ENCODE peak calls at places on chromosomes 5 and 9, in seven cellular contexts. One of them, this sample, is unnamed.

GRCh38 chr5:159571501-159572244 is 241.4 kb upstream of the IL12B start:
- DNase-seq in uterus: no peak
- DNase-seq in fibroblast of lung: no peak
- DNase-seq in heart right ventricle: no peak
- DNase-seq in GM12878: no peak
- DNase-seq in gastrocnemius medialis: no peak
- DNase-seq in lung: no peak
- DNase-seq in this sample: no peak

GRCh38 chr5:106849266-106849665 is 821.5 kb downstream of the EFNA5 start:
- DNase-seq in uterus: no peak
- DNase-seq in fibroblast of lung: no peak
- DNase-seq in heart right ventricle: no peak
- DNase-seq in GM12878: no peak
- DNase-seq in gastrocnemius medialis: no peak
- DNase-seq in lung: no peak
- DNase-seq in this sample: no peak

GRCh38 chr5:6832994-6833393 is 119.8 kb downstream of the TENT4A start:
- DNase-seq in uterus: no peak
- DNase-seq in fibroblast of lung: no peak
- DNase-seq in heart right ventricle: no peak
- DNase-seq in GM12878: no peak
- DNase-seq in gastrocnemius medialis: peak; percentile 23
- DNase-seq in lung: no peak
- DNase-seq in this sample: peak; percentile 78

GRCh38 chr5:169637856-169638190 is 748 bp downstream of the DOCK2 start:
- DNase-seq in uterus: no peak
- DNase-seq in fibroblast of lung: no peak
- DNase-seq in heart right ventricle: no peak
- DNase-seq in GM12878: no peak
- DNase-seq in gastrocnemius medialis: no peak
- DNase-seq in lung: peak; percentile 42
- DNase-seq in this sample: peak; percentile 56

GRCh38 chr9:95107976-95108375 is 209.5 kb downstream of the FANCC start:
- DNase-seq in uterus: no peak
- DNase-seq in fibroblast of lung: no peak
- DNase-seq in heart right ventricle: no peak
- DNase-seq in GM12878: no peak
- DNase-seq in gastrocnemius medialis: no peak
- DNase-seq in lung: no peak
- DNase-seq in this sample: no peak

GRCh38 chr9:77456829-77457437 is 191.2 kb downstream of the GNA14 start:
- DNase-seq in uterus: peak; percentile 87
- DNase-seq in fibroblast of lung: peak; percentile 88
- DNase-seq in heart right ventricle: peak; percentile 79
- DNase-seq in GM12878: no peak
- DNase-seq in gastrocnemius medialis: peak; percentile 76
- DNase-seq in lung: peak; percentile 86
- DNase-seq in this sample: peak; percentile 87

GRCh38 chr9:92600742-92601261 is 65.0 kb upstream of the ECM2 start:
- DNase-seq in uterus: no peak
- DNase-seq in fibroblast of lung: peak; percentile 55
- DNase-seq in heart right ventricle: no peak
- DNase-seq in GM12878: no peak
- DNase-seq in gastrocnemius medialis: no peak
- DNase-seq in lung: no peak
- DNase-seq in this sample: no peak

GRCh38 chr5:159422371-159422770 is 92.1 kb upstream of the IL12B start:
- DNase-seq in uterus: no peak
- DNase-seq in fibroblast of lung: no peak
- DNase-seq in heart right ventricle: no peak
- DNase-seq in GM12878: no peak
- DNase-seq in gastrocnemius medialis: no peak
- DNase-seq in lung: no peak
- DNase-seq in this sample: no peak

GRCh38 chr5:98777295-98777694 is 3.8 kb downstream of the RGMB start:
- DNase-seq in uterus: no peak
- DNase-seq in fibroblast of lung: no peak
- DNase-seq in heart right ventricle: no peak
- DNase-seq in GM12878: no peak
- DNase-seq in gastrocnemius medialis: no peak
- DNase-seq in lung: no peak
- DNase-seq in this sample: no peak

GRCh38 chr5:102241809-102242421 is 54.2 kb downstream of the SLCO4C1 start:
- DNase-seq in uterus: no peak
- DNase-seq in fibroblast of lung: no peak
- DNase-seq in heart right ventricle: no peak
- DNase-seq in GM12878: no peak
- DNase-seq in gastrocnemius medialis: no peak
- DNase-seq in lung: no peak
- DNase-seq in this sample: no peak

GRCh38 chr5:151123897-151124751 is 33.5 kb downstream of the ANXA6 start:
- DNase-seq in uterus: no peak
- DNase-seq in fibroblast of lung: peak; percentile 16
- DNase-seq in heart right ventricle: peak; percentile 57
- DNase-seq in GM12878: peak; percentile 88
- DNase-seq in gastrocnemius medialis: peak; percentile 95
- DNase-seq in lung: peak; percentile 43
- DNase-seq in this sample: peak; percentile 89

GRCh38 chr9:123511326-123511974 is 155.5 kb downstream of the CRB2 start:
- DNase-seq in uterus: no peak
- DNase-seq in fibroblast of lung: no peak
- DNase-seq in heart right ventricle: no peak
- DNase-seq in GM12878: no peak
- DNase-seq in gastrocnemius medialis: no peak
- DNase-seq in lung: no peak
- DNase-seq in this sample: no peak

GRCh38 chr9:123514766-123515165 is 158.8 kb downstream of the CRB2 start:
- DNase-seq in uterus: no peak
- DNase-seq in fibroblast of lung: no peak
- DNase-seq in heart right ventricle: no peak
- DNase-seq in GM12878: no peak
- DNase-seq in gastrocnemius medialis: no peak
- DNase-seq in lung: no peak
- DNase-seq in this sample: no peak

GRCh38 chr9:123517512-123517911 is 161.5 kb downstream of the CRB2 start:
- DNase-seq in uterus: no peak
- DNase-seq in fibroblast of lung: peak; percentile 5
- DNase-seq in heart right ventricle: no peak
- DNase-seq in GM12878: no peak
- DNase-seq in gastrocnemius medialis: no peak
- DNase-seq in lung: no peak
- DNase-seq in this sample: no peak

GRCh38 chr9:123509646-123510045 is 153.6 kb downstream of the CRB2 start:
- DNase-seq in uterus: no peak
- DNase-seq in fibroblast of lung: no peak
- DNase-seq in heart right ventricle: no peak
- DNase-seq in GM12878: no peak
- DNase-seq in gastrocnemius medialis: no peak
- DNase-seq in lung: no peak
- DNase-seq in this sample: no peak

GRCh38 chr9:123513554-123513953 is 157.6 kb downstream of the CRB2 start:
- DNase-seq in uterus: no peak
- DNase-seq in fibroblast of lung: no peak
- DNase-seq in heart right ventricle: no peak
- DNase-seq in GM12878: no peak
- DNase-seq in gastrocnemius medialis: no peak
- DNase-seq in lung: no peak
- DNase-seq in this sample: no peak
- H3K27ac ChIP-seq in uterus: no peak overlapping the region
- H3K27ac ChIP-seq in fibroblast of lung: no peak overlapping the region
- H3K27ac ChIP-seq in heart right ventricle: no peak overlapping the region
- H3K27ac ChIP-seq in GM12878: no peak overlapping the region
- H3K27ac ChIP-seq in gastrocnemius medialis: no peak overlapping the region
- H3K27ac ChIP-seq in lung: no peak overlapping the region
- H3K27ac ChIP-seq in this sample: no peak overlapping the region

GRCh38 chr5:88142801-88143692 is 125.6 kb downstream of the TMEM161B start:
- DNase-seq in uterus: peak; percentile 60
- DNase-seq in fibroblast of lung: peak; percentile 28
- DNase-seq in heart right ventricle: no peak
- DNase-seq in GM12878: no peak
- DNase-seq in gastrocnemius medialis: peak; percentile 48
- DNase-seq in lung: no peak
- DNase-seq in this sample: peak; percentile 83
- H3K4me1 ChIP-seq in uterus: no peaks in the 10 kb centered on the region
- H3K4me1 ChIP-seq in fibroblast of lung: peaks cover 4% of the 10 kb centered on the region
- H3K4me1 ChIP-seq in heart right ventricle: peaks cover 53% of the 10 kb centered on the region
- H3K4me1 ChIP-seq in GM12878: no peaks in the 10 kb centered on the region
- H3K4me1 ChIP-seq in gastrocnemius medialis: peaks cover 41% of the 10 kb centered on the region
- H3K4me1 ChIP-seq in lung: peaks cover 2% of the 10 kb centered on the region
- H3K4me1 ChIP-seq in this sample: no peaks in the 10 kb centered on the region

GRCh38 chr5:173774212-173774850 is 113.8 kb upstream of the CPEB4 start:
- DNase-seq in uterus: no peak
- DNase-seq in fibroblast of lung: no peak
- DNase-seq in heart right ventricle: peak; percentile 64
- DNase-seq in GM12878: no peak
- DNase-seq in gastrocnemius medialis: peak; percentile 73
- DNase-seq in lung: no peak
- DNase-seq in this sample: no peak

GRCh38 chr5:173777149-173777548 is 111.0 kb upstream of the CPEB4 start:
- DNase-seq in uterus: no peak
- DNase-seq in fibroblast of lung: no peak
- DNase-seq in heart right ventricle: no peak
- DNase-seq in GM12878: no peak
- DNase-seq in gastrocnemius medialis: no peak
- DNase-seq in lung: no peak
- DNase-seq in this sample: no peak

GRCh38 chr5:173775692-173776135 is 112.4 kb upstream of the CPEB4 start:
- DNase-seq in uterus: no peak
- DNase-seq in fibroblast of lung: no peak
- DNase-seq in heart right ventricle: no peak
- DNase-seq in GM12878: no peak
- DNase-seq in gastrocnemius medialis: no peak
- DNase-seq in lung: no peak
- DNase-seq in this sample: no peak

GRCh38 chr5:173777669-173778068 is 110.5 kb upstream of the CPEB4 start:
- DNase-seq in uterus: no peak
- DNase-seq in fibroblast of lung: no peak
- DNase-seq in heart right ventricle: no peak
- DNase-seq in GM12878: no peak
- DNase-seq in gastrocnemius medialis: no peak
- DNase-seq in lung: no peak
- DNase-seq in this sample: no peak

DNA sequence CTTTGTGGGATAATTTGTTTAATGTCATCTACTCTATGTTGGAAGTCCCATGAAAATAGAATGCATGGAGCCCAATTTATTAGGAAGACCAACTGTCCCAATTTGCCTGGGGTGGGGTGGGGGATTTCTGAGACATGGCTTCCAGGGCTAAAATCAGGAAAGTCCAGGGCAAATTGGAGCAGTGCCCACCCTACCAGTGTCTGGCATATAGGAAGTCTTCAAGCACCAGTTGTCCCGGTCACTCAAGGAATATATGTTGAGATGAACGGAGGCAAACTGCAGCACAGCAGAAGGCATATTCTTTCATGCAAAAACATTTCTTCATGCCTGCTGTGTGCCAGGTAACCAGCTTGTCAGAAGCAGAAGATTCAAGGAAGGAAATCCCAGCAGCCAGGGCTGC is 112.9 kb upstream of the CPEB4 start:
- DNase-seq in uterus: no peak
- DNase-seq in fibroblast of lung: no peak
- DNase-seq in heart right ventricle: no peak
- DNase-seq in GM12878: no peak
- DNase-seq in gastrocnemius medialis: no peak
- DNase-seq in lung: no peak
- DNase-seq in this sample: no peak
- H3K27ac ChIP-seq in uterus: no peak overlapping the region
- H3K27ac ChIP-seq in fibroblast of lung: no peak overlapping the region
- H3K27ac ChIP-seq in heart right ventricle: no peak overlapping the region
- H3K27ac ChIP-seq in GM12878: no peak overlapping the region
- H3K27ac ChIP-seq in gastrocnemius medialis: no peak overlapping the region
- H3K27ac ChIP-seq in lung: no peak overlapping the region
- H3K27ac ChIP-seq in this sample: no peak overlapping the region

GRCh38 chr5:171898879-171899278 is 107.6 kb downstream of the FBXW11 start:
- DNase-seq in uterus: no peak
- DNase-seq in fibroblast of lung: no peak
- DNase-seq in heart right ventricle: no peak
- DNase-seq in GM12878: no peak
- DNase-seq in gastrocnemius medialis: no peak
- DNase-seq in lung: no peak
- DNase-seq in this sample: no peak

GRCh38 chr5:171895076-171895475 is 109.5 kb downstream of the SMIM23 start:
- DNase-seq in uterus: no peak
- DNase-seq in fibroblast of lung: peak; percentile 11
- DNase-seq in heart right ventricle: no peak
- DNase-seq in GM12878: no peak
- DNase-seq in gastrocnemius medialis: no peak
- DNase-seq in lung: no peak
- DNase-seq in this sample: no peak

GRCh38 chr5:171899792-171900191 is 106.6 kb downstream of the FBXW11 start:
- DNase-seq in uterus: no peak
- DNase-seq in fibroblast of lung: no peak
- DNase-seq in heart right ventricle: no peak
- DNase-seq in GM12878: no peak
- DNase-seq in gastrocnemius medialis: no peak
- DNase-seq in lung: no peak
- DNase-seq in this sample: no peak

GRCh38 chr5:171898379-171898778 is 108.1 kb downstream of the FBXW11 start:
- DNase-seq in uterus: no peak
- DNase-seq in fibroblast of lung: no peak
- DNase-seq in heart right ventricle: no peak
- DNase-seq in GM12878: no peak
- DNase-seq in gastrocnemius medialis: no peak
- DNase-seq in lung: no peak
- DNase-seq in this sample: no peak

GRCh38 chr5:171897231-171897630 is 109.2 kb downstream of the FBXW11 start:
- DNase-seq in uterus: no peak
- DNase-seq in fibroblast of lung: no peak
- DNase-seq in heart right ventricle: no peak
- DNase-seq in GM12878: no peak
- DNase-seq in gastrocnemius medialis: no peak
- DNase-seq in lung: no peak
- DNase-seq in this sample: no peak
- H3K4me1 ChIP-seq in uterus: no peaks in the 10 kb centered on the region
- H3K4me1 ChIP-seq in fibroblast of lung: peaks cover 2% of the 10 kb centered on the region
- H3K4me1 ChIP-seq in heart right ventricle: peaks cover 37% of the 10 kb centered on the region
- H3K4me1 ChIP-seq in GM12878: no peaks in the 10 kb centered on the region
- H3K4me1 ChIP-seq in gastrocnemius medialis: peaks cover 9% of the 10 kb centered on the region
- H3K4me1 ChIP-seq in lung: peaks cover 15% of the 10 kb centered on the region
- H3K4me1 ChIP-seq in this sample: no peaks in the 10 kb centered on the region

DNA sequence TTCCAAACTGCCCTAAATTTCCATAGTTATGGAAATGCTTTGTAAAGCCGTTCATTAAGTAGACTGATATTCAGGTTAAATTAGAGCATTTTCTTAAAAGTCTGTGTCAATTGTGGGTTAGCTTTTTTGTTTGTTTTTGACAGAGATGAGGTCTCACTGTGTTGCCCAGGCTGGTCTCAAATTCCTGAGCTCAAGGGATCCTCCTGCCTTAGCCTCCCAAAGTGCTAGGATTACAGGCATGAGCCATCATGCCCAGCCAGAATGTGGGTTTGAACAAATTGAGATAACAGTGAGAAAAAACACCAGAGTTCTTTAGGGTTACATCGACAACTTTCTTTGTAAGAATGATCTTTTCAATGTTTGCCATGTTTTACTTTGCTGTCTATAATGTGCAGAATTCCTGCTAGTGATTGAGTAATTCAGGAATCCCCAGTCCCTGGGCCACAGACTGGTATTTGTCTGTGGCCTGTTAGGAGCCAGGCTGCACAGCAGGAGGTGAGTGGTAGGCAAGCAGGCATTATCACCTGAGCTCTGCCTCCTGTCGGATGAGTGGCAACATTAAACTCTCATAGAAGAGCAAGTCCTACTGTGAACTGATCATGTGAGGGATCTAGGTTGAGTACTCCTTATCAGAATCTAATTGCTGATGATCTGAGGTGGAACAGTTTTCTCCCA is 80.5 kb downstream of the RAI14 start:
- DNase-seq in uterus: no peak
- DNase-seq in fibroblast of lung: no peak
- DNase-seq in heart right ventricle: no peak
- DNase-seq in GM12878: no peak
- DNase-seq in gastrocnemius medialis: no peak
- DNase-seq in lung: no peak
- DNase-seq in this sample: no peak
- H3K27ac ChIP-seq in uterus: peak overlapping the region; percentile 32
- H3K27ac ChIP-seq in fibroblast of lung: no peak overlapping the region
- H3K27ac ChIP-seq in heart right ventricle: no peak overlapping the region
- H3K27ac ChIP-seq in GM12878: no peak overlapping the region
- H3K27ac ChIP-seq in gastrocnemius medialis: no peak overlapping the region
- H3K27ac ChIP-seq in lung: no peak overlapping the region
- H3K27ac ChIP-seq in this sample: peak overlapping the region; percentile 59

This sample was measured in aorta.